ENCODE peak calls at places on chromosomes 12 and 14, in five cellular contexts. C is mesenchymal stem cell, J is H1, U is H9, K is IMR-90. T is an unnamed sample.

GRCh38 chr12:121801601-121802484 is 2.0 kb upstream of the SETD1B start:
- DNase-seq in C (peak; percentile 47), J (no peak), U (peak; percentile 32), K (peak; percentile 45), T (no peak)

GRCh38 chr12:76820888-76821482 is 57.1 kb downstream of the ZDHHC17 start:
- DNase-seq in C (peak; percentile 40), J (peak; percentile 5), U (peak; percentile 59), K (peak; percentile 47), T (peak; percentile 5)

GRCh38 chr12:90153827-90154226 is 445.2 kb upstream of the ATP2B1 start:
- DNase-seq in C (no peak), J (no peak), U (no peak), K (no peak), T (no peak)

GRCh38 chr14:75884198-75884611 is 97.6 kb downstream of the TGFB3 start:
- DNase-seq in C (peak; percentile 75), J (no peak), U (no peak), K (peak; percentile 86), T (no peak)

GRCh38 chr14:32724864-32725550 is 213.7 kb upstream of the NPAS3 start:
- DNase-seq in C (peak; percentile 46), J (no peak), U (no peak), K (peak; percentile 28), T (no peak)

GRCh38 chr12:95198914-95199313 is 18.4 kb downstream of the FGD6 start:
- DNase-seq in C (peak; percentile 23), J (no peak), U (no peak), K (no peak), T (no peak)

GRCh38 chr12:3380200-3381020 is 110.6 kb upstream of the PRMT8 start:
- DNase-seq in C (no peak), J (no peak), U (peak; percentile 24), K (no peak), T (no peak)

GRCh38 chr14:76720382-76720813 is 40.9 kb upstream of the VASH1 start:
- DNase-seq in C (peak; percentile 67), J (no peak), U (peak; percentile 61), K (peak; percentile 38), T (peak; percentile 30)

GRCh38 chr14:63383776-63384367 is 65.1 kb upstream of the GPHB5 start:
- DNase-seq in C (no peak), J (no peak), U (no peak), K (no peak), T (no peak)

GRCh38 chr12:47504775-47505446 is 200.9 kb downstream of the RPAP3 start:
- DNase-seq in C (peak; percentile 35), J (no peak), U (no peak), K (peak; percentile 82), T (no peak)

GRCh38 chr12:124497039-124497438 is 70.4 kb downstream of the NCOR2 start:
- DNase-seq in C (peak; percentile 71), J (no peak), U (no peak), K (peak; percentile 88), T (no peak)

GRCh38 chr12:125203145-125203765 is 138.0 kb downstream of the AACS start:
- DNase-seq in C (no peak), J (no peak), U (no peak), K (no peak), T (no peak)

GRCh38 chr12:22408605-22409004 is 74.1 kb upstream of the ST8SIA1 start:
- DNase-seq in C (no peak), J (no peak), U (no peak), K (no peak), T (no peak)

GRCh38 chr12:118650586-118650960 is 274.2 kb downstream of the SUDS3 start:
- DNase-seq in C (no peak), J (no peak), U (no peak), K (no peak), T (no peak)

GRCh38 chr12:114659084-114659483 is 24.9 kb downstream of the TBX3 start:
- DNase-seq in C (no peak), J (no peak), U (no peak), K (no peak), T (no peak)

GRCh38 chr12:26198742-26199141 is 3.4 kb downstream of the SSPN start:
- DNase-seq in C (peak; percentile 58), J (no peak), U (no peak), K (peak; percentile 63), T (no peak)

GRCh38 chr14:76320486-76320885 is 55.5 kb upstream of the ESRRB start:
- DNase-seq in C (no peak), J (no peak), U (no peak), K (no peak), T (no peak)

GRCh38 chr14:61644834-61645233 is 50.5 kb upstream of the HIF1A start:
- DNase-seq in C (no peak), J (no peak), U (no peak), K (peak; percentile 49), T (peak; percentile 15)

GRCh38 chr14:105484069-105484996 is 2.4 kb upstream of the CRIP1 start:
- DNase-seq in C (peak; percentile 74), J (no peak), U (no peak), K (no peak), T (no peak)

GRCh38 chr12:46585854-46586621 is 213.5 kb upstream of the SLC38A2 start:
- DNase-seq in C (peak; percentile 81), J (peak; percentile 39), U (peak; percentile 85), K (peak; percentile 92), T (peak; percentile 53)

GRCh38 chr12:122870867-122871664 is 24.9 kb downstream of the VPS37B start:
- DNase-seq in C (peak; percentile 63), J (no peak), U (no peak), K (peak; percentile 70), T (no peak)

GRCh38 chr12:132327351-132328171 is 1.8 kb downstream of the GALNT9 start:
- DNase-seq in C (peak; percentile 1), J (no peak), U (no peak), K (peak; percentile 82), T (no peak)

GRCh38 chr12:7090222-7090998 is 1.8 kb downstream of the C1R start:
- DNase-seq in C (peak; percentile 38), J (no peak), U (peak; percentile 79), K (peak; percentile 55), T (no peak)

GRCh38 chr12:132489078-132489601 is 811 bp upstream of the FBRSL1 start:
- DNase-seq in C (peak; percentile 21), J (no peak), U (no peak), K (no peak), T (peak; percentile 21)

GRCh38 chr12:77591959-77592358 is 238.7 kb upstream of the NAV3 start:
- DNase-seq in C (no peak), J (no peak), U (peak; percentile 33), K (no peak), T (peak; percentile 42)

GRCh38 chr14:96096639-96097610 is 57.8 kb downstream of the C14orf132 start:
- DNase-seq in C (no peak), J (no peak), U (no peak), K (no peak), T (no peak)

GRCh38 chr12:77324763-77325468 is 259.5 kb upstream of the E2F7 start:
- DNase-seq in C (peak; percentile 69), J (peak; percentile 19), U (peak; percentile 85), K (peak; percentile 61), T (peak; percentile 80)

GRCh38 chr12:41932470-41932991 is 212.1 kb downstream of the GXYLT1 start:
- DNase-seq in C (peak; percentile 23), J (no peak), U (peak; percentile 77), K (no peak), T (no peak)

GRCh38 chr12:90090929-90091651 is 382.5 kb upstream of the ATP2B1 start:
- DNase-seq in C (peak; percentile 88), J (no peak), U (no peak), K (peak; percentile 94), T (peak; percentile 41)

GRCh38 chr14:29503903-29504302 is 423.7 kb downstream of the PRKD1 start:
- DNase-seq in C (no peak), J (no peak), U (no peak), K (no peak), T (no peak)

DNA sequence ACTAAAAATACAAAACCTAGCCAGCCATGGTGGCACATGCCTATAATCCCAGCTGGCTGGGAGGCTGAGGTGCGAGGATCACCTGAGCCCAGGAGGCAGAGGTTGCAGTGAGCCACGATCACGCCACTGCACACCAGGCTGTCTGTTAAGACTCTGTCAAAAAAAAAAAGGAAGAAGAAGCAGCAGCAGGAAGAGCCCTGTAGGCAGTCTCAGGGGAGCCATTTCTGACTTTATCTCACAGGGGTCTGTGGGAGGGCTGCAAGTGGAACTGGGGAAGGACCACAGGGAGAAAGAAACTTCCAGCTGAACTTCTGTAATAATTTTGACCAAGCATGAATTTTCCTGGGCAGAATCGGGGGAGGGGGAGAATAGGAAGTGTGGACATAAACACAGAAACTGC is 32.7 kb downstream of the GARIN6 start:
- DNase-seq in C (no peak), J (no peak), U (no peak), K (no peak), T (no peak)
- H3K4me2 ChIP-seq in C (no peak overlapping the region), J (no peak overlapping the region), U (no peak overlapping the region), K (no peak overlapping the region), T (no peak overlapping the region)

GRCh38 chr12:72273851-72274284 is 1.7 kb downstream of the TRHDE start:
- DNase-seq in C (peak; percentile 30), J (no peak), U (peak; percentile 45), K (no peak), T (no peak)

GRCh38 chr12:72274926-72275325 is 2.8 kb downstream of the TRHDE start:
- DNase-seq in C (peak; percentile 78), J (no peak), U (no peak), K (peak; percentile 79), T (no peak)

GRCh38 chr12:72277415-72277814 is 5.2 kb downstream of the TRHDE start:
- DNase-seq in C (peak; percentile 35), J (no peak), U (no peak), K (peak; percentile 81), T (no peak)

GRCh38 chr12:72275551-72275950 is 3.4 kb downstream of the TRHDE start:
- DNase-seq in C (no peak), J (no peak), U (no peak), K (no peak), T (no peak)

GRCh38 chr12:72276212-72276865 is 4.2 kb downstream of the TRHDE start:
- DNase-seq in C (no peak), J (no peak), U (no peak), K (no peak), T (no peak)
- H3K27me3 ChIP-seq in C (peaks cover 3% of the 10 kb centered on the region), J (peaks cover 34% of the 10 kb centered on the region), U (peaks cover 10% of the 10 kb centered on the region), K (no peaks in the 10 kb centered on the region), T (peaks cover 11% of the 10 kb centered on the region)

DNA sequence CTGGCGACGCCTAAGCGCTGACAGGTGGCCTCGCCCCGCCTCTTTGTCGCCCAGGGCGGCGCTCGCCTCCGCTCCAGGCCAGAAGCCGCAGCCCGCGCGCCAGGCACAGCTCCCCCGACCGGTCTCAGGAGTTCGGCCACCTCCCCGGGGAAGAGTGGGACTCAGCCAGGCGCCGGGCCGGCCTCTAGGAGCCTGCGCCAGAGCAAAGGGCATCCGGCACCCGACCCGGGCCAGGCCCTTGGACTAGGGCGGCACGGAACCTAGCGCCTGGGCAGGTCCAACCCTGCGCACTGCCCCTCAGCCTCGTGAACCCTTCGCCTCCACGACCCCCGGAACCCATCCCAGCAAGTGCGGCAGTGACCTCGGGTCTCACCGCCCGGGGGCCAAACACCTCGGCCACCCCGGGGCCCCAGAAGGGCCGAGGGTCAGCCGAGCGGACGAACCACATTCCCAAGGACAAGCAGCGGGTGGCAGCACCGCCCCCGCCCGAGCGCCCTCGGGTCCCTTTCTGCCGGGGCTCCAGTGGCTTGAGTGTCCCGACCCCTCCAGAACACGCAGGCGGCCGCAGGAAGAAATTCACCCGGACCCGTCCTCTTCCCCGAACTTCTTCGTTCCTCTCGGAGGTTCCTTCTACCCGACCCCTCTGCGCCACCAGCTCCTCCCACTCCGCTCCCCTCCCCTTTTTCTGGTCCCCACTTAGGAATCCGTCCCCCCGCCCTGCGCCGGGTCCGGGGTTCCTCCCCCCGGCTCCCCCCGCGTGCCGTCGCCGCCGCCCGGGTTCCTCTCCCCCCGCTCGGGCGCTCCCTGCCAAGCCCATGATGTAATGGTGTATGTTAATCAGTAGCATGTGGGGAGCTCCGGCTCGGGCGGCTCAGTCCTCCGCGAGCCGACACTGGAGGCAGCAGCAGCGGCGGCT is 1.4 kb upstream of the SAMD4A start:
- DNase-seq in C (peak; percentile 93), J (no peak), U (peak; percentile 88), K (peak; percentile 90), T (peak; percentile 80)
- H3K4ac ChIP-seq in C (peak overlapping the region; percentile 60), J (no peak overlapping the region), U (no peak overlapping the region), K (peak overlapping the region; percentile 79), T (no peak overlapping the region)

GRCh38 chr14:37848985-37849605 is 253.7 kb downstream of the TTC6 start:
- DNase-seq in C (peak; percentile 17), J (no peak), U (no peak), K (no peak), T (no peak)
- H3K4me2 ChIP-seq in C (no peak overlapping the region), J (no peak overlapping the region), U (no peak overlapping the region), K (no peak overlapping the region), T (no peak overlapping the region)